ENCODE peak calls at places on chromosomes 16 and 17, in ten cellular contexts. One of them, this sample, is unnamed.

GRCh38 chr16:75102595-75102994 is 14.0 kb downstream of the LDHD start:
- DNase-seq in hippocampal formation: no peak
- DNase-seq in NCI-H1436: no peak
- DNase-seq in tibial artery: no peak
- DNase-seq in NCI-H748 treated with DMSO at 0.1 percent for 48 hours: no peak
- DNase-seq in GM03348: no peak
- DNase-seq in left ventricle myocardium inferior: no peak
- DNase-seq in AG04450: no peak
- DNase-seq in cardiac septum: no peak
- DNase-seq in hypothalamus: no peak
- DNase-seq in this sample: no peak

GRCh38 chr17:56047321-56047720 is 106.0 kb upstream of the ANKFN1 start:
- DNase-seq in hippocampal formation: no peak
- DNase-seq in NCI-H1436: no peak
- DNase-seq in tibial artery: no peak
- DNase-seq in NCI-H748 treated with DMSO at 0.1 percent for 48 hours: no peak
- DNase-seq in GM03348: no peak
- DNase-seq in left ventricle myocardium inferior: no peak
- DNase-seq in AG04450: no peak
- DNase-seq in cardiac septum: no peak
- DNase-seq in hypothalamus: no peak
- DNase-seq in this sample: no peak

GRCh38 chr17:21285164-21286065 is 904 bp downstream of the MAP2K3 start:
- DNase-seq in hippocampal formation: no peak
- DNase-seq in NCI-H1436: no peak
- DNase-seq in tibial artery: peak; percentile 48
- DNase-seq in NCI-H748 treated with DMSO at 0.1 percent for 48 hours: no peak
- DNase-seq in GM03348: peak; percentile 38
- DNase-seq in left ventricle myocardium inferior: no peak
- DNase-seq in AG04450: no peak
- DNase-seq in cardiac septum: no peak
- DNase-seq in hypothalamus: no peak
- DNase-seq in this sample: peak; percentile 54

GRCh38 chr17:10081571-10082169 is 116.7 kb downstream of the GAS7 start:
- DNase-seq in hippocampal formation: no peak
- DNase-seq in NCI-H1436: no peak
- DNase-seq in tibial artery: no peak
- DNase-seq in NCI-H748 treated with DMSO at 0.1 percent for 48 hours: no peak
- DNase-seq in GM03348: no peak
- DNase-seq in left ventricle myocardium inferior: no peak
- DNase-seq in AG04450: no peak
- DNase-seq in cardiac septum: no peak
- DNase-seq in hypothalamus: no peak
- DNase-seq in this sample: no peak

GRCh38 chr17:43880420-43880991 is 26.8 kb downstream of the MPP2 start:
- DNase-seq in hippocampal formation: no peak
- DNase-seq in NCI-H1436: peak; percentile 27
- DNase-seq in tibial artery: no peak
- DNase-seq in NCI-H748 treated with DMSO at 0.1 percent for 48 hours: peak; percentile 9
- DNase-seq in GM03348: peak; percentile 48
- DNase-seq in left ventricle myocardium inferior: no peak
- DNase-seq in AG04450: no peak
- DNase-seq in cardiac septum: no peak
- DNase-seq in hypothalamus: no peak
- DNase-seq in this sample: peak; percentile 72

GRCh38 chr16:69285240-69285639 is 25.9 kb upstream of the VPS4A start:
- DNase-seq in hippocampal formation: no peak
- DNase-seq in NCI-H1436: no peak
- DNase-seq in tibial artery: no peak
- DNase-seq in NCI-H748 treated with DMSO at 0.1 percent for 48 hours: no peak
- DNase-seq in GM03348: no peak
- DNase-seq in left ventricle myocardium inferior: no peak
- DNase-seq in AG04450: no peak
- DNase-seq in cardiac septum: no peak
- DNase-seq in hypothalamus: no peak
- DNase-seq in this sample: no peak

GRCh38 chr17:64032081-64032480 is 11.6 kb upstream of the ICAM2 start:
- DNase-seq in hippocampal formation: no peak
- DNase-seq in NCI-H1436: no peak
- DNase-seq in tibial artery: no peak
- DNase-seq in NCI-H748 treated with DMSO at 0.1 percent for 48 hours: no peak
- DNase-seq in GM03348: no peak
- DNase-seq in left ventricle myocardium inferior: no peak
- DNase-seq in AG04450: no peak
- DNase-seq in cardiac septum: no peak
- DNase-seq in hypothalamus: no peak
- DNase-seq in this sample: peak; percentile 26

GRCh38 chr16:2195316-2196161 is 866 bp downstream of the CASKIN1 start:
- DNase-seq in hippocampal formation: no peak
- DNase-seq in NCI-H1436: no peak
- DNase-seq in tibial artery: no peak
- DNase-seq in NCI-H748 treated with DMSO at 0.1 percent for 48 hours: no peak
- DNase-seq in GM03348: no peak
- DNase-seq in left ventricle myocardium inferior: no peak
- DNase-seq in AG04450: no peak
- DNase-seq in cardiac septum: no peak
- DNase-seq in hypothalamus: no peak
- DNase-seq in this sample: no peak

GRCh38 chr17:21161498-21162393 is 35.0 kb downstream of the DHRS7B start:
- DNase-seq in hippocampal formation: no peak
- DNase-seq in NCI-H1436: no peak
- DNase-seq in tibial artery: no peak
- DNase-seq in NCI-H748 treated with DMSO at 0.1 percent for 48 hours: no peak
- DNase-seq in GM03348: peak; percentile 64
- DNase-seq in left ventricle myocardium inferior: no peak
- DNase-seq in AG04450: no peak
- DNase-seq in cardiac septum: no peak
- DNase-seq in hypothalamus: no peak
- DNase-seq in this sample: no peak

GRCh38 chr16:56861092-56861610 is 3.9 kb upstream of the SLC12A3 start:
- DNase-seq in hippocampal formation: no peak
- DNase-seq in NCI-H1436: no peak
- DNase-seq in tibial artery: no peak
- DNase-seq in NCI-H748 treated with DMSO at 0.1 percent for 48 hours: no peak
- DNase-seq in GM03348: no peak
- DNase-seq in left ventricle myocardium inferior: no peak
- DNase-seq in AG04450: no peak
- DNase-seq in cardiac septum: no peak
- DNase-seq in hypothalamus: no peak
- DNase-seq in this sample: no peak

GRCh38 chr17:8744086-8744781 is 402 bp downstream of the CCDC42 start:
- DNase-seq in hippocampal formation: no peak
- DNase-seq in NCI-H1436: no peak
- DNase-seq in tibial artery: no peak
- DNase-seq in NCI-H748 treated with DMSO at 0.1 percent for 48 hours: no peak
- DNase-seq in GM03348: no peak
- DNase-seq in left ventricle myocardium inferior: no peak
- DNase-seq in AG04450: no peak
- DNase-seq in cardiac septum: peak; percentile 67
- DNase-seq in hypothalamus: no peak
- DNase-seq in this sample: no peak

GRCh38 chr17:82614095-82614631 is 34.1 kb downstream of the WDR45B start:
- DNase-seq in hippocampal formation: no peak
- DNase-seq in NCI-H1436: no peak
- DNase-seq in tibial artery: no peak
- DNase-seq in NCI-H748 treated with DMSO at 0.1 percent for 48 hours: no peak
- DNase-seq in GM03348: no peak
- DNase-seq in left ventricle myocardium inferior: no peak
- DNase-seq in AG04450: no peak
- DNase-seq in cardiac septum: no peak
- DNase-seq in hypothalamus: no peak
- DNase-seq in this sample: no peak

GRCh38 chr16:53761967-53762726 is 58.2 kb downstream of the FTO start:
- DNase-seq in hippocampal formation: no peak
- DNase-seq in NCI-H1436: no peak
- DNase-seq in tibial artery: no peak
- DNase-seq in NCI-H748 treated with DMSO at 0.1 percent for 48 hours: no peak
- DNase-seq in GM03348: no peak
- DNase-seq in left ventricle myocardium inferior: no peak
- DNase-seq in AG04450: no peak
- DNase-seq in cardiac septum: no peak
- DNase-seq in hypothalamus: no peak
- DNase-seq in this sample: no peak

GRCh38 chr17:75619506-75620431 is 13.5 kb upstream of the SMIM5 start:
- DNase-seq in hippocampal formation: peak; percentile 14
- DNase-seq in NCI-H1436: no peak
- DNase-seq in tibial artery: no peak
- DNase-seq in NCI-H748 treated with DMSO at 0.1 percent for 48 hours: no peak
- DNase-seq in GM03348: peak; percentile 63
- DNase-seq in left ventricle myocardium inferior: peak; percentile 21
- DNase-seq in AG04450: peak; percentile 11
- DNase-seq in cardiac septum: no peak
- DNase-seq in hypothalamus: no peak
- DNase-seq in this sample: peak; percentile 58

GRCh38 chr16:57991551-57992059 is 8.9 kb downstream of the ZNF319 start:
- DNase-seq in hippocampal formation: no peak
- DNase-seq in NCI-H1436: no peak
- DNase-seq in tibial artery: no peak
- DNase-seq in NCI-H748 treated with DMSO at 0.1 percent for 48 hours: no peak
- DNase-seq in GM03348: no peak
- DNase-seq in left ventricle myocardium inferior: no peak
- DNase-seq in AG04450: no peak
- DNase-seq in cardiac septum: no peak
- DNase-seq in hypothalamus: no peak
- DNase-seq in this sample: no peak

GRCh38 chr16:4511441-4512082 is 27.0 kb downstream of the CDIP1 start:
- DNase-seq in hippocampal formation: peak; percentile 48
- DNase-seq in NCI-H1436: no peak
- DNase-seq in tibial artery: no peak
- DNase-seq in NCI-H748 treated with DMSO at 0.1 percent for 48 hours: no peak
- DNase-seq in GM03348: peak; percentile 45
- DNase-seq in left ventricle myocardium inferior: peak; percentile 65
- DNase-seq in AG04450: no peak
- DNase-seq in cardiac septum: no peak
- DNase-seq in hypothalamus: peak; percentile 18
- DNase-seq in this sample: peak; percentile 67

GRCh38 chr16:20349615-20350014 is 2.9 kb downstream of the UMOD start:
- DNase-seq in hippocampal formation: no peak
- DNase-seq in NCI-H1436: no peak
- DNase-seq in tibial artery: no peak
- DNase-seq in NCI-H748 treated with DMSO at 0.1 percent for 48 hours: no peak
- DNase-seq in GM03348: no peak
- DNase-seq in left ventricle myocardium inferior: no peak
- DNase-seq in AG04450: no peak
- DNase-seq in cardiac septum: no peak
- DNase-seq in hypothalamus: no peak
- DNase-seq in this sample: no peak

GRCh38 chr16:30924086-30924714 is 828 bp downstream of the FBXL19 start:
- DNase-seq in hippocampal formation: no peak
- DNase-seq in NCI-H1436: no peak
- DNase-seq in tibial artery: no peak
- DNase-seq in NCI-H748 treated with DMSO at 0.1 percent for 48 hours: no peak
- DNase-seq in GM03348: peak; percentile 37
- DNase-seq in left ventricle myocardium inferior: no peak
- DNase-seq in AG04450: no peak
- DNase-seq in cardiac septum: no peak
- DNase-seq in hypothalamus: no peak
- DNase-seq in this sample: no peak

GRCh38 chr16:1324286-1324826 is 9.1 kb upstream of the BAIAP3 start:
- DNase-seq in hippocampal formation: no peak
- DNase-seq in NCI-H1436: no peak
- DNase-seq in tibial artery: no peak
- DNase-seq in NCI-H748 treated with DMSO at 0.1 percent for 48 hours: no peak
- DNase-seq in GM03348: no peak
- DNase-seq in left ventricle myocardium inferior: no peak
- DNase-seq in AG04450: no peak
- DNase-seq in cardiac septum: no peak
- DNase-seq in hypothalamus: no peak
- DNase-seq in this sample: no peak

GRCh38 chr17:74864866-74865395 is 5.2 kb upstream of the GRIN2C start:
- DNase-seq in hippocampal formation: peak; percentile 76
- DNase-seq in NCI-H1436: peak; percentile 30
- DNase-seq in tibial artery: peak; percentile 62
- DNase-seq in NCI-H748 treated with DMSO at 0.1 percent for 48 hours: no peak
- DNase-seq in GM03348: peak; percentile 87
- DNase-seq in left ventricle myocardium inferior: peak; percentile 75
- DNase-seq in AG04450: no peak
- DNase-seq in cardiac septum: peak; percentile 89
- DNase-seq in hypothalamus: peak; percentile 52
- DNase-seq in this sample: peak; percentile 64

GRCh38 chr16:84571010-84571409 is 46.9 kb downstream of the COTL1 start:
- DNase-seq in hippocampal formation: no peak
- DNase-seq in NCI-H1436: no peak
- DNase-seq in tibial artery: no peak
- DNase-seq in NCI-H748 treated with DMSO at 0.1 percent for 48 hours: no peak
- DNase-seq in GM03348: no peak
- DNase-seq in left ventricle myocardium inferior: no peak
- DNase-seq in AG04450: no peak
- DNase-seq in cardiac septum: no peak
- DNase-seq in hypothalamus: no peak
- DNase-seq in this sample: no peak

GRCh38 chr17:80978499-80979497 is 12.8 kb upstream of the CHMP6 start:
- DNase-seq in hippocampal formation: no peak
- DNase-seq in NCI-H1436: no peak
- DNase-seq in tibial artery: no peak
- DNase-seq in NCI-H748 treated with DMSO at 0.1 percent for 48 hours: no peak
- DNase-seq in GM03348: no peak
- DNase-seq in left ventricle myocardium inferior: no peak
- DNase-seq in AG04450: no peak
- DNase-seq in cardiac septum: no peak
- DNase-seq in hypothalamus: no peak
- DNase-seq in this sample: no peak

GRCh38 chr16:49194499-49195260 is 87.0 kb downstream of the CBLN1 start:
- DNase-seq in hippocampal formation: no peak
- DNase-seq in NCI-H1436: no peak
- DNase-seq in tibial artery: no peak
- DNase-seq in NCI-H748 treated with DMSO at 0.1 percent for 48 hours: no peak
- DNase-seq in GM03348: no peak
- DNase-seq in left ventricle myocardium inferior: peak; percentile 46
- DNase-seq in AG04450: no peak
- DNase-seq in cardiac septum: no peak
- DNase-seq in hypothalamus: no peak
- DNase-seq in this sample: no peak

GRCh38 chr17:68561319-68561718 is 39.8 kb downstream of the FAM20A start:
- DNase-seq in hippocampal formation: no peak
- DNase-seq in NCI-H1436: no peak
- DNase-seq in tibial artery: no peak
- DNase-seq in NCI-H748 treated with DMSO at 0.1 percent for 48 hours: no peak
- DNase-seq in GM03348: no peak
- DNase-seq in left ventricle myocardium inferior: no peak
- DNase-seq in AG04450: no peak
- DNase-seq in cardiac septum: no peak
- DNase-seq in hypothalamus: no peak
- DNase-seq in this sample: no peak

GRCh38 chr17:42991471-42991870 is 6.7 kb upstream of the RPL27 start:
- DNase-seq in hippocampal formation: no peak
- DNase-seq in NCI-H1436: no peak
- DNase-seq in tibial artery: no peak
- DNase-seq in NCI-H748 treated with DMSO at 0.1 percent for 48 hours: no peak
- DNase-seq in GM03348: no peak
- DNase-seq in left ventricle myocardium inferior: no peak
- DNase-seq in AG04450: no peak
- DNase-seq in cardiac septum: no peak
- DNase-seq in hypothalamus: no peak
- DNase-seq in this sample: no peak